ENCODE peak calls at places on chromosome 16, in six cellular contexts. R is heart right ventricle, Z is left ventricle myocardium inferior, O is gastrocnemius medialis, X is aorta, D is tibial artery. L is an unnamed sample. For H3K4me1, the result is how much of the 10 kb centered on the place peaks cover.

GRCh38 chr16:80433617-80434016 is 107.2 kb upstream of the DYNLRB2 start:
- DNase-seq in R (no peak), Z (no peak), O (no peak), X (no peak), D (no peak), L (no peak)

GRCh38 chr16:84286568-84287220 is 8.0 kb upstream of the WFDC1 start:
- DNase-seq in R (peak), Z (peak), O (peak), X (no peak), D (peak), L (peak)

GRCh38 chr16:80460004-80460403 is 80.8 kb upstream of the DYNLRB2 start:
- DNase-seq in R (no peak), Z (no peak), O (no peak), X (no peak), D (no peak), L (no peak)

GRCh38 chr16:83913234-83913633 is 14.3 kb downstream of the MLYCD start:
- DNase-seq in R (peak), Z (peak), O (peak), X (no peak), D (no peak), L (peak)

GRCh38 chr16:899678-900060 is 71.1 kb downstream of the LMF1 start:
- DNase-seq in R (no peak), Z (no peak), O (no peak), X (no peak), D (no peak), L (no peak)

GRCh38 chr16:88940196-88941050 is 36.6 kb downstream of the CBFA2T3 start:
- DNase-seq in R (no peak), Z (no peak), O (no peak), X (no peak), D (no peak), L (no peak)

GRCh38 chr16:29784901-29785500 is 5.5 kb upstream of the KIF22 start:
- DNase-seq in R (peak), Z (peak), O (peak), X (peak), D (peak), L (peak)

GRCh38 chr16:15529673-15530072 is 95.3 kb downstream of the BMERB1 start:
- DNase-seq in R (no peak), Z (no peak), O (no peak), X (no peak), D (no peak), L (no peak)

GRCh38 chr16:50203681-50204080 is 50.6 kb downstream of the TENT4B start:
- DNase-seq in R (no peak), Z (no peak), O (no peak), X (no peak), D (no peak), L (no peak)
- H3K4me1 ChIP-seq in R (half or more), Z (half or more), O (half or more), X (under half), D (under half), L (under half)

GRCh38 chr16:67468731-67469130 is 12.2 kb downstream of the ATP6V0D1 start:
- DNase-seq in R (no peak), Z (no peak), O (no peak), X (no peak), D (no peak), L (no peak)

GRCh38 chr16:67464565-67464964 is 16.4 kb downstream of the ATP6V0D1 start:
- DNase-seq in R (no peak), Z (no peak), O (peak), X (no peak), D (no peak), L (no peak)

GRCh38 chr16:67463059-67463458 is 17.9 kb downstream of the ATP6V0D1 start:
- DNase-seq in R (no peak), Z (no peak), O (no peak), X (no peak), D (no peak), L (no peak)

GRCh38 chr16:67463691-67464090 is 17.3 kb downstream of the ATP6V0D1 start:
- DNase-seq in R (no peak), Z (no peak), O (no peak), X (no peak), D (no peak), L (no peak)

GRCh38 chr16:67466581-67466980 is 14.4 kb downstream of the ATP6V0D1 start:
- DNase-seq in R (no peak), Z (no peak), O (no peak), X (no peak), D (no peak), L (no peak)
- H3K4me1 ChIP-seq in R (half or more), Z (half or more), O (half or more), X (under half), D (under half), L (half or more)

DNA sequence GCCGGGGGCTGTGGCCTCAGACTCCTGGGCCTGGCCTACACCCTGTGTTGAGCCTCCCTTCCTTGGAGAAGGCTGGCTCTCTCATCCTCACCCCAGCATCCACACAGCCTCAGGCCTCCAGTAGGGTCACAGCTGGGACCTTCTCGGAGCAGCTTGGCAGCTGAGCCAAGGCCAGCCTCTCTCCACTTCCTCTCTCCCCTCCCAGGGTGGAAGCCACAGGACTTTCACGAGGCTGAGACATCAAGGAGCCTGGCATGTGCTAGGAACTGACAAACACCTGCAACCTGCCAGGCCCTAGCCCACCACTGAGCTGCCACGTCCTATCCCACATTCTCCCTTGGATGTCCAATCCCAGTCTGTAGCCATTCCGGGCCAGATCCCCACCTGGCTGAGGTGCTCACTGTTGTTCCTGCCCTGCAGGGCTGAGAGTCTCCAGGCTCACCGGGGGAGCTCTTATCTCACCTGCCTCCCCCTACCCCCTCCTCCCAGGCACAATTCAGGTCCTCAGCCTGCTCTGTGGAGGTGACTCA is 3.1 kb downstream of the MMP15 start:
- DNase-seq in R (no peak), Z (peak), O (no peak), X (no peak), D (no peak), L (no peak)
- H3K4me1 ChIP-seq in R (half or more), Z (half or more), O (under half), X (under half), D (under half), L (under half)

DNA sequence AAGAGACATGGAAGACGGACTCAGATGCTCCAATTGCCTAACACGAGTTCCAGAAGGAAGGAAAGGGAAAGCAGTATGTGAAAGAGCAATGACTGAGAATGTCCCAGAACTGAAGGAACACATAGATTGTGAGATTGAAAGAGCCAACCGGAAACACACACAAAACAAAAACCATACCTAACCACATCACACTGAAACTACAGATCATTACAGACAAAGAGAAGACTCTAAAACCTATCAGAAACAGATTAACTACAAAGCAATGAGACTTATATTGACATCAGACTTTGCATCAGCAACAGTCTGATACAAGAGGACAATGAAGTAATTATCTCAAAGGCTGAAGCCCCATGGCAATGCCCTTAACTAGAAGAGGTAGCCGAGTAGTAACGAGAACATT is 45.6 kb upstream of the CLEC18B start:
- DNase-seq in R (no peak), Z (no peak), O (no peak), X (no peak), D (no peak), L (no peak)
- H3K4me1 ChIP-seq in R (under half), Z (under half), O (under half), X (under half), D (under half), L (under half)